ENCODE peak calls at places on chromosome 4, in nine cellular contexts. U, Y, W, L, V, M, A, E and G are unnamed samples.

GRCh38 chr4:22593933-22594332 is 78.1 kb upstream of the ADGRA3 start:
- DNase-seq in U (no peak), Y (no peak), W (no peak), L (no peak), V (no peak), M (peak), A (no peak), E (no peak), G (peak)

GRCh38 chr4:102694791-102695190 is 66.0 kb downstream of the MANBA start:
- DNase-seq in U (no peak), Y (no peak), W (no peak), L (no peak), V (no peak), M (no peak), A (no peak), E (peak), G (no peak)

GRCh38 chr4:47562297-47562696 is 77.2 kb downstream of the ATP10D start:
- DNase-seq in U (no peak), Y (no peak), W (no peak), L (no peak), V (no peak), M (no peak), A (no peak), E (no peak), G (no peak)

GRCh38 chr4:122224348-122224747 is 72.2 kb downstream of the BLTP1 start:
- DNase-seq in U (no peak), Y (peak), W (no peak), L (peak), V (no peak), M (no peak), A (no peak), E (peak), G (peak)

GRCh38 chr4:87239821-87240220 is 19.4 kb upstream of the KLHL8 start:
- DNase-seq in U (no peak), Y (no peak), W (no peak), L (no peak), V (no peak), M (no peak), A (no peak), E (no peak), G (no peak)

GRCh38 chr4:123488916-123489315 is 92.3 kb downstream of the SPRY1 start:
- DNase-seq in U (no peak), Y (no peak), W (no peak), L (peak), V (no peak), M (no peak), A (no peak), E (peak), G (peak)

GRCh38 chr4:3372933-3373465 is 68.8 kb upstream of the HGFAC start:
- DNase-seq in U (no peak), Y (no peak), W (no peak), L (no peak), V (no peak), M (peak), A (no peak), E (no peak), G (no peak)

GRCh38 chr4:7388627-7389026 is 46.1 kb downstream of the PSAPL1 start:
- DNase-seq in U (no peak), Y (no peak), W (no peak), L (no peak), V (no peak), M (no peak), A (no peak), E (no peak), G (no peak)

GRCh38 chr4:75254745-75255144 is 259.5 kb downstream of the RCHY1 start:
- DNase-seq in U (no peak), Y (no peak), W (no peak), L (no peak), V (no peak), M (no peak), A (no peak), E (no peak), G (peak)

GRCh38 chr4:150007512-150007911 is 70.7 kb upstream of the DCLK2 start:
- DNase-seq in U (peak), Y (no peak), W (no peak), L (peak), V (no peak), M (no peak), A (no peak), E (peak), G (no peak)

GRCh38 chr4:115687356-115687755 is 573.9 kb upstream of the NDST4 start:
- DNase-seq in U (no peak), Y (no peak), W (no peak), L (no peak), V (no peak), M (no peak), A (no peak), E (no peak), G (no peak)

GRCh38 chr4:26784207-26784606 is 76.4 kb upstream of the STIM2 start:
- DNase-seq in U (no peak), Y (no peak), W (no peak), L (no peak), V (no peak), M (no peak), A (no peak), E (no peak), G (no peak)

GRCh38 chr4:40548256-40548655 is 81.4 kb downstream of the RBM47 start:
- DNase-seq in U (no peak), Y (no peak), W (no peak), L (peak), V (no peak), M (no peak), A (no peak), E (peak), G (peak)

GRCh38 chr4:39591290-39591689 is 47.4 kb downstream of the SMIM14 start:
- DNase-seq in U (no peak), Y (no peak), W (no peak), L (peak), V (no peak), M (no peak), A (no peak), E (peak), G (peak)

GRCh38 chr4:92100980-92101379 is 202.8 kb upstream of the GRID2 start:
- DNase-seq in U (no peak), Y (no peak), W (no peak), L (no peak), V (no peak), M (no peak), A (no peak), E (no peak), G (no peak)

GRCh38 chr4:103718993-103719319 is 829 bp downstream of the TACR3 start:
- DNase-seq in U (no peak), Y (no peak), W (no peak), L (no peak), V (no peak), M (peak), A (no peak), E (no peak), G (peak)

GRCh38 chr4:175702703-175703102 is 109.4 kb downstream of the GPM6A start:
- DNase-seq in U (no peak), Y (no peak), W (no peak), L (no peak), V (no peak), M (no peak), A (no peak), E (no peak), G (no peak)

GRCh38 chr4:47473351-47473750 is 9.8 kb upstream of the COMMD8 start:
- DNase-seq in U (no peak), Y (no peak), W (no peak), L (no peak), V (no peak), M (no peak), A (no peak), E (no peak), G (no peak)

GRCh38 chr4:8555716-8556115 is 24.5 kb upstream of the GPR78 start:
- DNase-seq in U (no peak), Y (no peak), W (no peak), L (no peak), V (no peak), M (no peak), A (no peak), E (no peak), G (no peak)

GRCh38 chr4:41749650-41750049 is 1.1 kb upstream of the PHOX2B start:
- DNase-seq in U (no peak), Y (no peak), W (no peak), L (no peak), V (no peak), M (no peak), A (no peak), E (no peak), G (no peak)

GRCh38 chr4:184375027-184375426 is 99.3 kb downstream of the IRF2 start:
- DNase-seq in U (no peak), Y (no peak), W (no peak), L (no peak), V (no peak), M (no peak), A (no peak), E (peak), G (peak)

GRCh38 chr4:122652379-122652778 is 31.5 kb upstream of the IL21 start:
- DNase-seq in U (no peak), Y (peak), W (no peak), L (peak), V (no peak), M (peak), A (no peak), E (peak), G (peak)

GRCh38 chr4:13990596-13991589 is 363.4 kb upstream of the BOD1L1 start:
- DNase-seq in U (no peak), Y (no peak), W (no peak), L (peak), V (no peak), M (no peak), A (peak), E (peak), G (no peak)

GRCh38 chr4:3613980-3614730 is 81.9 kb upstream of the LRPAP1 start:
- DNase-seq in U (no peak), Y (no peak), W (no peak), L (no peak), V (peak), M (no peak), A (no peak), E (no peak), G (no peak)

GRCh38 chr4:156941940-156942548 is 29.6 kb downstream of the PDGFC start:
- DNase-seq in U (peak), Y (no peak), W (no peak), L (peak), V (no peak), M (no peak), A (no peak), E (peak), G (peak)

GRCh38 chr4:30068234-30068633 is 651.9 kb upstream of the PCDH7 start:
- DNase-seq in U (no peak), Y (no peak), W (no peak), L (no peak), V (no peak), M (no peak), A (peak), E (no peak), G (no peak)

GRCh38 chr4:40448875-40449274 is 113.7 kb downstream of the CHRNA9 start:
- DNase-seq in U (no peak), Y (no peak), W (no peak), L (no peak), V (no peak), M (no peak), A (no peak), E (no peak), G (no peak)

GRCh38 chr4:152357206-152357605 is 178.7 kb downstream of the FBXW7 start:
- DNase-seq in U (no peak), Y (no peak), W (no peak), L (peak), V (no peak), M (no peak), A (no peak), E (peak), G (peak)

GRCh38 chr4:41257257-41257900 is 651 bp downstream of the UCHL1 start:
- DNase-seq in U (no peak), Y (no peak), W (peak), L (peak), V (peak), M (peak), A (peak), E (peak), G (peak)

GRCh38 chr4:122922877-122923511 is 597 bp upstream of the NUDT6 start:
- DNase-seq in U (peak), Y (peak), W (peak), L (peak), V (peak), M (peak), A (peak), E (peak), G (peak)

GRCh38 chr4:77072195-77072753 is 3.5 kb downstream of the CCNI start:
- DNase-seq in U (no peak), Y (peak), W (no peak), L (no peak), V (no peak), M (no peak), A (no peak), E (no peak), G (no peak)

GRCh38 chr4:54228563-54229501 is at the start of gene PDGFRA:
- DNase-seq in U (peak), Y (no peak), W (no peak), L (peak), V (no peak), M (peak), A (no peak), E (peak), G (peak)

GRCh38 chr4:138158746-138159297 is 83.3 kb downstream of the SLC7A11 start:
- DNase-seq in U (peak), Y (no peak), W (no peak), L (peak), V (no peak), M (no peak), A (no peak), E (peak), G (peak)

GRCh38 chr4:87387237-87387636 is 3.8 kb downstream of the HSD17B11 start:
- DNase-seq in U (no peak), Y (no peak), W (no peak), L (no peak), V (no peak), M (no peak), A (no peak), E (no peak), G (no peak)

GRCh38 chr4:77385124-77385969 is 220.3 kb upstream of the CXCL13 start:
- DNase-seq in U (peak), Y (peak), W (peak), L (peak), V (peak), M (peak), A (peak), E (peak), G (peak)

GRCh38 chr4:5824635-5825034 is 68.3 kb downstream of the CRMP1 start:
- DNase-seq in U (peak), Y (no peak), W (no peak), L (peak), V (peak), M (no peak), A (no peak), E (peak), G (peak)